ENCODE peak calls at places on chromosome 9, in four cellular contexts. Z is endothelial cell of umbilical vein, L is suprapubic skin, N is stomach. D is an unnamed sample.

GRCh38 chr9:129480227-129480626 is 140.7 kb downstream of the C9orf50 start:
- DNase-seq in Z (no peak), L (no peak), N (no peak), D (no peak)

GRCh38 chr9:130398487-130399240 is 46.1 kb upstream of the ASS1 start:
- DNase-seq in Z (no peak), L (no peak), N (no peak), D (no peak)

GRCh38 chr9:73370053-73370452 is 218.4 kb downstream of the ANXA1 start:
- DNase-seq in Z (no peak), L (no peak), N (no peak), D (no peak)

GRCh38 chr9:27945386-27945785 is 372.1 kb upstream of the C9orf72 start:
- DNase-seq in Z (no peak), L (no peak), N (no peak), D (no peak)

GRCh38 chr9:111094433-111095421 is 56.5 kb upstream of the LPAR1 start:
- DNase-seq in Z (no peak), L (no peak), N (no peak), D (peak; percentile 15)

GRCh38 chr9:114156658-114157421 is 1.5 kb downstream of the COL27A1 start:
- DNase-seq in Z (peak; percentile 50), L (no peak), N (peak; percentile 45), D (peak; percentile 27)

GRCh38 chr9:131960311-131960710 is 119.4 kb downstream of the MED27 start:
- DNase-seq in Z (no peak), L (no peak), N (no peak), D (no peak)

GRCh38 chr9:114030364-114030763 is 47.7 kb downstream of the AMBP start:
- DNase-seq in Z (no peak), L (no peak), N (no peak), D (no peak)

GRCh38 chr9:136621019-136621733 is 41.5 kb upstream of the EGFL7 start:
- DNase-seq in Z (no peak), L (no peak), N (no peak), D (no peak)

GRCh38 chr9:89382026-89382986 is 64.0 kb downstream of the SECISBP2 start:
- DNase-seq in Z (no peak), L (no peak), N (no peak), D (no peak)

GRCh38 chr9:94554439-94555331 is at the start of gene PCAT7:
- DNase-seq in Z (peak; percentile 12), L (no peak), N (peak; percentile 90), D (peak; percentile 84)

GRCh38 chr9:89536618-89537017 is 38.7 kb upstream of the SEMA4D start:
- DNase-seq in Z (no peak), L (no peak), N (no peak), D (no peak)

GRCh38 chr9:101093620-101094019 is 65.1 kb downstream of the PLPPR1 start:
- DNase-seq in Z (peak; percentile 86), L (no peak), N (no peak), D (no peak)

GRCh38 chr9:129174724-129175514 is 3.1 kb downstream of the IER5L start:
- DNase-seq in Z (peak; percentile 81), L (peak; percentile 92), N (peak; percentile 79), D (peak; percentile 80)

GRCh38 chr9:101477736-101478135 is 42.2 kb upstream of the ALDOB start:
- DNase-seq in Z (peak; percentile 58), L (no peak), N (no peak), D (no peak)

GRCh38 chr9:95508242-95508967 is 8.4 kb downstream of the PTCH1 start:
- DNase-seq in Z (peak; percentile 23), L (no peak), N (no peak), D (no peak)

GRCh38 chr9:133441571-133441970 is 18.2 kb upstream of the CACFD1 start:
- DNase-seq in Z (no peak), L (no peak), N (no peak), D (no peak)

GRCh38 chr9:82223442-82223841 is 234.9 kb downstream of the SPATA31D1 start:
- DNase-seq in Z (no peak), L (no peak), N (no peak), D (no peak)

GRCh38 chr9:91160599-91161464 is 200.9 kb downstream of the AUH start:
- DNase-seq in Z (no peak), L (no peak), N (no peak), D (no peak)

GRCh38 chr9:96086936-96087582 is 211.6 kb downstream of the ERCC6L2 start:
- DNase-seq in Z (no peak), L (peak; percentile 38), N (no peak), D (no peak)

GRCh38 chr9:95771556-95772280 is 103.8 kb upstream of the ERCC6L2 start:
- DNase-seq in Z (no peak), L (peak; percentile 69), N (peak; percentile 27), D (peak; percentile 24)

GRCh38 chr9:99903393-99903792 is 3.1 kb upstream of the STX17 start:
- DNase-seq in Z (no peak), L (no peak), N (no peak), D (no peak)

GRCh38 chr9:99906403-99907207 is at the start of gene STX17:
- DNase-seq in Z (peak; percentile 77), L (peak; percentile 87), N (peak; percentile 79), D (peak; percentile 83)

GRCh38 chr9:99911600-99911999 is 5.1 kb downstream of the STX17 start:
- DNase-seq in Z (no peak), L (no peak), N (no peak), D (no peak)

GRCh38 chr9:99907208-99907532 is 716 bp downstream of the STX17 start:
- DNase-seq in Z (no peak), L (no peak), N (no peak), D (no peak)

GRCh38 chr9:99905833-99906402 is 536 bp upstream of the STX17 start:
- DNase-seq in Z (no peak), L (no peak), N (peak; percentile 51), D (peak; percentile 10)
- H3K27ac ChIP-seq in Z (no peak overlapping the region), L (peak overlapping the region; percentile 99), N (peak overlapping the region; percentile 98), D (peak overlapping the region; percentile 97)

GRCh38 chr9:122371851-122372250 is 1.0 kb downstream of the PTGS1 start:
- DNase-seq in Z (no peak), L (no peak), N (no peak), D (no peak)
- TF ChIP-seq POLR2A in Z (no peak), L (no peak), N (no peak), D (no peak)

DNA sequence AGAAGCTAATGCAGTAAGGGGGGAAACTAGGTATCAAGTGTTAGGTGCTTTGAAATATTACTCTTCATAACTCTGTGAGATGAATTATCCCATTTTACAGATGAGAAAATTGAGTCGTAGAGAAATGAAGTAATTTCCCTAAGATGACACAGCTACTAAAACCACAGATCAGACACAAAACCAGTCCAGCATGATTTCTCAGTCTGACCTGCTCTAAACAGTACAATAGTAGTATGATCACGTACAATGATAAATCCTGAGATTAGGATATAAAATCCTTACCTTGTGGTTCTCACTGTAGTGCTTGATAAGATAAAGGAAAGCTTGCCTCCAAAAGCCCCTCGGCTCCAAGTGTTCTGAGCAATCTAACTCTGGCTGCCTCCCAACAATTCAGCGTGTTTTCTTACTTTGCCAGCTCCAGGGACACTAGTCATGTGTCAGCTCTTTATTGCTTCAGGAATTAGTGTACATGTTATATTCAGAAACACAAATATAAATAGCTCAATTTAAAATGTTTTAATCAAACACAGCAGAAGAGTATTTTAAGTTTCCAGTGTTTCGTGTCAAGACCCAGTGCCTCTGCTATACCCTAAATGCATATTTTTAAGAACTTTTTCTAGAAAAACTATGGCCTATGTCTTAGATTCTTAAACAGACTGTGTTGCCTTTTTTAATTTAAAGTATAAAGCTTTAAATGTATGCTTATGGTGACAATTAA is 243.6 kb downstream of the DENND1A start:
- DNase-seq in Z (peak; percentile 19), L (no peak), N (no peak), D (peak; percentile 71)
- TF ChIP-seq POLR2AphosphoS5 in Z (no peak), L (no peak), N (no peak), D (peak; percentile 23)

DNA sequence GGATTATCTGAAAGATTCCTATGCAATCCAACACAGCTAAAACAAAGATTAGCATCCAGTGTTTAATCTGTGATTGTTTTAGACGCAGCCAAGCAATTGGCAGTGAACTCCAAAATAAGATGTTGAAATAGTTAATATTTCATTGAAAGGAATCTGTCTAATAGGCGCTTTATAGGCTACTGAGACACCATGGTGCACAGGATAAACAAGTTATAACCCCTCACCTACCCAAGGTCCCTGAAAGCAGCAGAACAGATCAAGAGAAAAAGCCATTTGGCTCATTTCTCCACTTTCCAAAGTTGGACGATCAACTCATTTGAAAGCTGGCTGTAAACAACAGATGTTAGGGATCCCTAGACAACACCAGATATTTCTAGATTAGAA is 4.9 kb downstream of the PUM3 start:
- DNase-seq in Z (no peak), L (no peak), N (no peak), D (no peak)
- H3K27ac ChIP-seq in Z (no peak overlapping the region), L (peak overlapping the region; percentile 32), N (no peak overlapping the region), D (peak overlapping the region; percentile 20)

DNA sequence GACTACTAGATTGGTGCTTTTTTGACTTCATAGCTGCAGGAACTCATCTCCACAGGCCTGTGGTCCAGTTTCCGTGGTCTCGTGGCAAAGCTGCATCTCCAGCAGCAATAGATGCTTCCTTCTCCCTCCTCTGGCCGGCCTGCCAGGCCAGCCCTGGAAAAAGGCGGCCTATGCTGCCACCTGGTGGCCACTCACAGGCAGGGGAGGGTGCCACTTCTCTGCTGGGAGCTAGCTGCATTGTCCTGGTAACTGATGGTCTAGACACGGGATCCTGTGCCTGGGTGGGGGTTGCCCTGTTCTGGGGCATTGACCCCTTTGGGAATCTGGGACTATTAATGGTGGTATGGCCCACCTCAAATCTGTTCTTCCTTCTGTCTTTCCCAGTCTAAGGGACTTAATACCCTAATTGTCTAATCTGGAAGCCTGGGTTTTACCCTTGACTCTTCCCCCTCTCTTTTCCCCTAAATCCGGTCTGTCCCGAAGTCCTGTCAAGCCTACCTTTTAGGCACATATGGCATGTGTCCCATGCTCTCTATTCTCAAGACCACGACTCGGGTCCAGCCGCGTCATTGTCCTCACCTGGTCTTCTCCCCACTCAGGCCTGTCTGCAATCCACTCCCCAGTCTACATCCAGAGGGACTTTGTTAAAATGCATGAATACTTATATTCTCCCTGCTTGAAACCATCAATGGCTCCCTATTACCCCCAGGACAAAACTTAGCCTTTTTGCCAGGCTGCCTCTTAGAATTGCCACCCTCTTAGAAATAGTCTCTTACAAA is 20.1 kb upstream of the PTGS1 start:
- DNase-seq in Z (peak; percentile 77), L (peak; percentile 88), N (peak; percentile 84), D (peak; percentile 85)
- TF ChIP-seq POLR2A in Z (no peak), L (no peak), N (no peak), D (no peak)

GRCh38 chr9:121372563-121373400 is 2.7 kb upstream of the STOM start:
- DNase-seq in Z (no peak), L (no peak), N (peak; percentile 36), D (no peak)
- TF ChIP-seq POLR2AphosphoS5 in Z (no peak), L (no peak), N (peak; percentile 6), D (peak; percentile 64)

DNA sequence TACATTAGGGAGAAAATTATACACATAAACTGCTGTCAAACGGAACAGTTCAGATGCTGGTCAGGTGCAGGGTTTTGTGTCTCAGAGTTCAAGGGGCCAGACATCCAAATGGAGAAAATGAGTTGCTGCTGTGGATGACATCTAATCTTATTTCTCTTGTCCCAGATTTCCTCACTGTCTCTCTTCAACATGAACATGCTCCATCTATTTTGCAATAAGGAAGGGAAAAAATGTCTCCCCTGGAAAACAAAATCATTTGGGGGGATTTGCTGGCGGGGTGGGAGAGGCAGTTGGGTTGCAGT is 51.2 kb downstream of the SHB start:
- DNase-seq in Z (no peak), L (no peak), N (no peak), D (no peak)
- H3K27ac ChIP-seq in Z (peak overlapping the region; percentile 34), L (no peak overlapping the region), N (no peak overlapping the region), D (peak overlapping the region; percentile 78)

D was measured in transverse colon.